ENCODE peak calls at places on chromosomes 6 and 20, in five cellular contexts. P is neuronal stem cell, Z is GM23248, T is mammary epithelial cell, M is kidney. Q is an unnamed sample.

GRCh38 chr20:19809487-19809886 is 51.4 kb downstream of the RIN2 start:
- DNase-seq in P (no peak), Z (no peak), T (no peak), M (no peak), Q (no peak)

GRCh38 chr6:73556796-73557195 is 36.0 kb upstream of the EEF1A1 start:
- DNase-seq in P (no peak), Z (no peak), T (no peak), M (no peak), Q (no peak)

GRCh38 chr6:149289192-149289741 is 28.2 kb upstream of the TAB2 start:
- DNase-seq in P (no peak), Z (no peak), T (no peak), M (no peak), Q (no peak)

GRCh38 chr6:32623693-32624092 is 13.5 kb upstream of the HLA-DQA1 start:
- DNase-seq in P (no peak), Z (no peak), T (no peak), M (no peak), Q (no peak)

GRCh38 chr6:113048741-113049140 is 701.6 kb downstream of the RFPL4B start:
- DNase-seq in P (no peak), Z (peak), T (no peak), M (no peak), Q (no peak)

GRCh38 chr20:50093240-50093639 is 19.7 kb downstream of the UBE2V1 start:
- DNase-seq in P (no peak), Z (no peak), T (no peak), M (no peak), Q (no peak)

GRCh38 chr6:56739836-56740815 is 97.4 kb upstream of the DST start:
- DNase-seq in P (no peak), Z (no peak), T (no peak), M (no peak), Q (no peak)

GRCh38 chr6:137176729-137177128 is 3.3 kb upstream of the IL22RA2 start:
- DNase-seq in P (no peak), Z (no peak), T (no peak), M (no peak), Q (no peak)

GRCh38 chr6:11482616-11483015 is 54.9 kb upstream of the TMEM170B start:
- DNase-seq in P (no peak), Z (no peak), T (no peak), M (no peak), Q (no peak)

GRCh38 chr6:54835176-54835575 is 11.4 kb upstream of the FAM83B start:
- DNase-seq in P (no peak), Z (no peak), T (peak), M (no peak), Q (no peak)

GRCh38 chr20:32210206-32210605 is 2.5 kb downstream of the POFUT1 start:
- DNase-seq in P (no peak), Z (peak), T (no peak), M (no peak), Q (no peak)

GRCh38 chr20:43849496-43850197 is 65.0 kb upstream of the TOX2 start:
- DNase-seq in P (no peak), Z (peak), T (peak), M (no peak), Q (no peak)

GRCh38 chr6:108157972-108158441 is 7.8 kb upstream of the NR2E1 start:
- DNase-seq in P (peak), Z (no peak), T (no peak), M (no peak), Q (no peak)

GRCh38 chr6:130966581-130966980 is 96.5 kb downstream of the EPB41L2 start:
- DNase-seq in P (no peak), Z (no peak), T (no peak), M (no peak), Q (no peak)

GRCh38 chr6:47147175-47147727 is 105.1 kb upstream of the ADGRF1 start:
- DNase-seq in P (no peak), Z (no peak), T (no peak), M (no peak), Q (no peak)

GRCh38 chr6:47145212-47145611 is 103.1 kb upstream of the ADGRF1 start:
- DNase-seq in P (no peak), Z (peak), T (no peak), M (no peak), Q (no peak)

GRCh38 chr6:47144306-47144705 is 102.2 kb upstream of the ADGRF1 start:
- DNase-seq in P (no peak), Z (peak), T (no peak), M (no peak), Q (no peak)

GRCh38 chr6:47147836-47148344 is 105.8 kb upstream of the ADGRF1 start:
- DNase-seq in P (no peak), Z (no peak), T (no peak), M (no peak), Q (no peak)

GRCh38 chr6:47146426-47147174 is 104.5 kb upstream of the ADGRF1 start:
- DNase-seq in P (no peak), Z (peak), T (peak), M (no peak), Q (peak)
- H3K9ac ChIP-seq in P (no peak), Z (no peak), T (no peak), M (no peak), Q (no peak)

GRCh38 chr20:45053441-45054351 is 47.2 kb downstream of the KCNS1 start:
- DNase-seq in P (no peak), Z (no peak), T (no peak), M (no peak), Q (no peak)
- H3K9ac ChIP-seq in P (no peak), Z (peak), T (no peak), M (no peak), Q (no peak)

GRCh38 chr6:148223424-148223842 is 119.2 kb upstream of the SASH1 start:
- DNase-seq in P (no peak), Z (peak), T (peak), M (no peak), Q (no peak)
- H3K9ac ChIP-seq in P (no peak), Z (no peak), T (no peak), M (no peak), Q (no peak)

DNA sequence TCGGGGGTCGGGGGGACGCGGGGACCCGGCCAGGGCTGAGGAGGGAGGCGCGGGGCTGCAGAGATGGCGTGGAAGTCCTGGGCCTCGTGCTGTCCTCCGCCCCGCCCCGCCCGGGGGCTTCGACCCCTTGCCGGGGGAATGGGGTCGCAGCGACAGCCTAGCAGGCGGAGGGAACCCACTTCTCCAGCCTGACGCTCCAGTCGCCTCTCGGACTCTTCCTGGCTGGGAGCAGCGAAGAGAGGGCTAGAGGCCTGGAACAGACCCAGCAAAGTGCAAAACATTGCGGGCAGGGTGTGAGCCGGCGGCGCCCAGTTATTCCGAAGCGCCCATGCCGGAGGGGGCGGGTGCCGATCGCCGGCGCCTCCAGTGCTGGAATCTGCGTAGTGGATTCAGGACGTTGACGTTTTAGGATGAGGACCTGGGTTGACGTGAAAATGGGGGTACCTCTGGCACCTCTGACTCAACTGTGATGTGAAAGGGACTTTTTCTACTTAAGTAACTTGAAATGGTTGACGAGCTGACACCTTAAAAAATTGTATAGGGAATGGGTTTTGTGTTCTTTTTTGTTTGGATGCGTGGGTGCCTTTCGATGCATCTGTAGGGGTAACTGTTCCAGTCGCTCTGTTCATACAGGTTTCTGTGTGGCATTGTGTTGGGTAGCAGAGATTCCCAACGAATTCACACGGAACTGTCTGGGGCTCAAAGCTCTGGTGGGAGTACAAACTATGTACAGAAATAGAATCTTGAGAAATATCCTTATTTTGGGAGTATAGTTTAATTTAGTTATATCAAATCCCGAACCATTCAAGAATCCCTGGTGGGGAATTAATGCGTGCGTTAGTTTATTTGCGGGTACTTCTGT is 1.4 kb downstream of the SLC35F1 start:
- DNase-seq in P (no peak), Z (peak), T (no peak), M (peak), Q (no peak)
- H3K9ac ChIP-seq in P (peak), Z (no peak), T (no peak), M (no peak), Q (peak)

GRCh38 chr20:4066551-4066950 is 51.2 kb upstream of the RNF24 start:
- DNase-seq in P (no peak), Z (no peak), T (no peak), M (no peak), Q (no peak)

GRCh38 chr20:4069741-4070140 is 54.4 kb upstream of the RNF24 start:
- DNase-seq in P (no peak), Z (peak), T (peak), M (no peak), Q (no peak)

GRCh38 chr20:4068708-4069107 is 53.4 kb upstream of the RNF24 start:
- DNase-seq in P (no peak), Z (no peak), T (peak), M (peak), Q (no peak)

GRCh38 chr20:4065405-4065841 is 50.1 kb upstream of the RNF24 start:
- DNase-seq in P (no peak), Z (peak), T (peak), M (no peak), Q (no peak)

DNA sequence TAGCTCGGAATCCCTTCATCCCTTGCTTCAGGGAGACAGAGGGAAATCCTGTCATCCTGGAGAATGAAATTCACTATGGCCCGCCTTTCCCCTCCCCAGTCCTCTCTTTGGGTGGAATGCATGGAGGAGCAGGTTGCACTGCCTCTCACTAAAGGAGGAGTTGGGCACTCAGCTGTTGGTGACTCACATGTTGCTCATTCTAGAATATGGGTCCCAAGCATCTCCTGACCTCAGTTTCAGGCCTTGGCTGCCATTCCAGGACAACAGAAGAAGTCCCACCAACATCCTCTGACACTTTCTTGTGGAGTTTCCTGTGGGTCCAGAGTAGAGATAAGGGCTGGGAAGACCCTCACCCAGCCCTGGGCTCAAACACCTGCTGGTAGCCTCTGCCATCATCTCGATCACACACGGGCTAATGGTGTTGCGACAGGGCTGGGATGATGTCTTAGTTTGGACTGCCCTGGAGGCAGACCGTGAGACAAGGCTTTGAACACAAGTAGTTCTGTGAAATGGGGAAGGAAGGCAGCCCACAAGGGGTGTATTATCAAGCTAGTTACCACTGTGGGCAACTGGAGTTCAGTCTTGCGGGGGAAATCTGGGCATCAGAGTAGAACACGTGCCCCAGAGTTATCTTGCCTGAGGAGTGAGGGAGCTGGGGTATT is 52.4 kb upstream of the RNF24 start:
- DNase-seq in P (no peak), Z (peak), T (peak), M (no peak), Q (no peak)
- H3K9ac ChIP-seq in P (no peak), Z (no peak), T (no peak), M (no peak), Q (no peak)

GRCh38 chr6:87116922-87117321 is 22.0 kb upstream of the CGA start:
- DNase-seq in P (no peak), Z (no peak), T (no peak), M (no peak), Q (no peak)
- H3K9ac ChIP-seq in P (no peak), Z (no peak), T (no peak), M (no peak), Q (no peak)